ENCODE peak calls at places on chromosomes 7 and 10, in six cellular contexts. B is endothelial cell, J is GM06990, F is NCI-H748 treated with DMSO at 0.1 percent for 48 hours, X is MV-4-11, D is NCI-H2081. R is an unnamed sample.

GRCh38 chr7:145893925-145894535 is 222.6 kb upstream of the CNTNAP2 start:
- DNase-seq in B (no peak), X (no peak), D (no peak), F (no peak), J (no peak), R (no peak)

GRCh38 chr10:1378473-1378872 is 322.3 kb downstream of the WDR37 start:
- DNase-seq in F (no peak), D (no peak), X (no peak), B (no peak), J (no peak), R (no peak)

GRCh38 chr7:100441641-100442535 is 5.6 kb upstream of the PPP1R35 start:
- DNase-seq in J (no peak), B (no peak), F (no peak), X (no peak), D (no peak), R (no peak)

GRCh38 chr7:116342125-116342524 is 131.8 kb downstream of the TES start:
- DNase-seq in J (no peak), B (no peak), D (no peak), X (no peak), F (no peak), R (no peak)

GRCh38 chr7:16083931-16084330 is 337.4 kb downstream of the CRPPA start:
- DNase-seq in F (no peak), X (no peak), D (no peak), B (no peak), J (no peak), R (no peak)

GRCh38 chr10:113735913-113736312 is 15.6 kb upstream of the PLEKHS1 start:
- DNase-seq in D (peak), X (no peak), F (peak), B (no peak), J (no peak), R (peak)

GRCh38 chr7:155263051-155263450 is 34.6 kb upstream of the INSIG1 start:
- DNase-seq in X (no peak), F (no peak), B (no peak), J (no peak), D (no peak), R (no peak)

GRCh38 chr7:4202154-4202553 is 479.9 kb upstream of the FOXK1 start:
- DNase-seq in J (no peak), F (no peak), D (no peak), X (no peak), B (no peak), R (no peak)

GRCh38 chr7:40698921-40699260 is 564.1 kb downstream of the SUGCT start:
- DNase-seq in J (no peak), F (no peak), B (no peak), D (no peak), X (no peak), R (no peak)

GRCh38 chr10:113922787-113923570 is 68.5 kb downstream of the NHLRC2 start:
- DNase-seq in D (no peak), X (no peak), F (no peak), J (peak), B (no peak), R (no peak)